ENCODE peak calls at places on chromosomes 16 and 17, in seven cellular contexts. D, Z, U, T, L, Q and G are unnamed samples.

GRCh38 chr17:34633760-34634159 is 54.4 kb downstream of the TMEM132E start:
- DNase-seq in D (no peak), Z (no peak), U (no peak), T (no peak), L (no peak), Q (no peak), G (no peak)

GRCh38 chr16:85812811-85813700 is 13.6 kb downstream of the COX4I1 start:
- DNase-seq in D (no peak), Z (no peak), U (no peak), T (no peak), L (no peak), Q (no peak), G (no peak)

GRCh38 chr16:80103463-80103862 is 437.3 kb upstream of the DYNLRB2 start:
- DNase-seq in D (no peak), Z (no peak), U (no peak), T (no peak), L (no peak), Q (no peak), G (no peak)

GRCh38 chr17:58232707-58233156 is 5.7 kb upstream of the LPO start:
- DNase-seq in D (peak; percentile 51), Z (no peak), U (peak; percentile 44), T (no peak), L (no peak), Q (no peak), G (no peak)

GRCh38 chr16:75238132-75238852 is 13.1 kb downstream of the BCAR1 start:
- DNase-seq in D (no peak), Z (peak; percentile 90), U (no peak), T (peak; percentile 77), L (no peak), Q (peak; percentile 89), G (peak; percentile 81)

GRCh38 chr17:28379814-28380571 is 8.5 kb downstream of the SARM1 start:
- DNase-seq in D (no peak), Z (no peak), U (peak; percentile 80), T (no peak), L (no peak), Q (peak; percentile 77), G (no peak)

GRCh38 chr17:64357191-64357981 is 33.3 kb downstream of the PECAM1 start:
- DNase-seq in D (no peak), Z (no peak), U (no peak), T (no peak), L (no peak), Q (no peak), G (peak; percentile 85)

GRCh38 chr17:27586203-27586701 is 44.7 kb upstream of the LGALS9 start:
- DNase-seq in D (no peak), Z (no peak), U (peak; percentile 49), T (no peak), L (no peak), Q (no peak), G (no peak)

GRCh38 chr16:81374514-81374913 is 59.8 kb downstream of the GAN start:
- DNase-seq in D (no peak), Z (no peak), U (no peak), T (no peak), L (no peak), Q (no peak), G (no peak)

GRCh38 chr17:42578282-42578869 is 847 bp upstream of the PSMC3IP start:
- DNase-seq in D (peak; percentile 85), Z (peak; percentile 80), U (peak; percentile 85), T (peak; percentile 79), L (peak; percentile 96), Q (peak; percentile 84), G (peak; percentile 85)

GRCh38 chr17:75995385-75995925 is 5.2 kb upstream of the CDK3 start:
- DNase-seq in D (no peak), Z (no peak), U (no peak), T (no peak), L (no peak), Q (peak; percentile 62), G (no peak)

GRCh38 chr17:50270430-50271172 is 3.7 kb upstream of the TMEM92 start:
- DNase-seq in D (no peak), Z (peak; percentile 73), U (no peak), T (peak; percentile 27), L (peak; percentile 49), Q (no peak), G (peak; percentile 82)

GRCh38 chr16:17397499-17397891 is 73.3 kb downstream of the XYLT1 start:
- DNase-seq in D (peak; percentile 37), Z (no peak), U (peak; percentile 35), T (peak; percentile 40), L (no peak), Q (peak; percentile 61), G (no peak)

GRCh38 chr17:59800530-59800942 is 92.2 kb downstream of the TUBD1 start:
- DNase-seq in D (no peak), Z (no peak), U (peak; percentile 85), T (no peak), L (no peak), Q (no peak), G (no peak)

GRCh38 chr16:12586701-12587100 is 217.0 kb downstream of the CPPED1 start:
- DNase-seq in D (no peak), Z (no peak), U (no peak), T (no peak), L (no peak), Q (no peak), G (no peak)

GRCh38 chr17:58328195-58329034 is at the start of gene TSPOAP1:
- DNase-seq in D (peak; percentile 78), Z (no peak), U (no peak), T (no peak), L (peak; percentile 84), Q (no peak), G (no peak)

GRCh38 chr16:62408760-62409159 is 372.5 kb upstream of the CDH8 start:
- DNase-seq in D (no peak), Z (no peak), U (no peak), T (no peak), L (peak; percentile 84), Q (no peak), G (no peak)

GRCh38 chr17:57071991-57072944 is 12.8 kb upstream of the AKAP1 start:
- DNase-seq in D (no peak), Z (no peak), U (no peak), T (no peak), L (no peak), Q (no peak), G (no peak)

GRCh38 chr16:88624481-88624880 is 13.9 kb upstream of the IL17C start:
- DNase-seq in D (no peak), Z (no peak), U (no peak), T (no peak), L (no peak), Q (no peak), G (no peak)

GRCh38 chr16:31568577-31569359 is 41.1 kb downstream of the AHSP start:
- DNase-seq in D (no peak), Z (no peak), U (no peak), T (peak; percentile 65), L (peak; percentile 52), Q (no peak), G (no peak)

GRCh38 chr17:2170023-2170422 is 115.1 kb downstream of the HIC1 start:
- DNase-seq in D (no peak), Z (no peak), U (peak; percentile 39), T (no peak), L (peak; percentile 58), Q (peak; percentile 35), G (no peak)

GRCh38 chr17:64083093-64083492 is 46.9 kb downstream of the ERN1 start:
- DNase-seq in D (no peak), Z (no peak), U (no peak), T (no peak), L (no peak), Q (no peak), G (no peak)

DNA sequence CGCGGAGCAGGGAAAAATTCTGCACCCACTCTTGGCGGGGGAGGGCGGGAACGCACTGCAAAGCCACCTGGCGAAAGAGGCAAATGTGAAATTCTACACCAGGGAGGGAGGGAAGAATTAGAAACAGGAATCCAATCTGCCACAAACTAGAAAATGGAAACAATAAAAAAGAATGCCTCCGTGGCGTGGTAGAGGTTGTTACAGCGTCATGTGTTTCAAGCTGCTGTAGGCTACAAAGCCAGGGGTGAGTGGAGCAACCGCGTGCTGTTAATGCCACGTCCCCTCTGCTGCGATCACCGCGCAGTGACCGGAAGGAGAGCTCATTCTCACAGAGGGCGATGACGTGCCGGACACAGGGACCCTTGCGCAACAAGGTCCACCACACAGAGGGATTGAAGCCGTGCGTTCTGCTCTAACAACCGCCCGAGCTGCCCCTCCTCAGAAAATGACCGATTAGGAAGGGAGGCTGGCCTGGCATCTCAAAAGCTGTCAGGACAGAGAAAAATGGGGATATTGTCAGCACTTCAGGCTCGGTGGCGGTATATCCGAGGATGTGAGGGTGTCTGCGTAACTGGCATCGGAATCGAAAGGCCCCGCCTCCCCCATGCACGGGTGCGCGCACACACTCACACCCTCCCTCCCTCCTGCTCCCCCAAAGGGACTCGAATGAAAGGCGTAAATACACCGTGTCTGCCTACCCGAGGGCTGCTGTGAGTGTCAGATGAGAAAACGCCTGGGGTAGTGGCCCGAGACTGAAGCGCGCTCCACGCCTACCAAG is 70.8 kb upstream of the TNRC6C start:
- DNase-seq in D (peak; percentile 53), Z (peak; percentile 55), U (peak; percentile 64), T (peak; percentile 76), L (no peak), Q (peak; percentile 35), G (peak; percentile 93)
- TF ChIP-seq POLR2A in D (no peak), Z (peak; percentile 51), U (no peak), T (no peak), L (no peak), Q (no peak), G (no peak)

GRCh38 chr16:72500545-72500944 is 328.6 kb upstream of the PMFBP1 start:
- DNase-seq in D (no peak), Z (no peak), U (no peak), T (no peak), L (no peak), Q (no peak), G (no peak)
- TF ChIP-seq EP300 in D (no peak), Z (no peak), U (no peak), T (no peak), L (no peak), Q (no peak), G (no peak)

DNA sequence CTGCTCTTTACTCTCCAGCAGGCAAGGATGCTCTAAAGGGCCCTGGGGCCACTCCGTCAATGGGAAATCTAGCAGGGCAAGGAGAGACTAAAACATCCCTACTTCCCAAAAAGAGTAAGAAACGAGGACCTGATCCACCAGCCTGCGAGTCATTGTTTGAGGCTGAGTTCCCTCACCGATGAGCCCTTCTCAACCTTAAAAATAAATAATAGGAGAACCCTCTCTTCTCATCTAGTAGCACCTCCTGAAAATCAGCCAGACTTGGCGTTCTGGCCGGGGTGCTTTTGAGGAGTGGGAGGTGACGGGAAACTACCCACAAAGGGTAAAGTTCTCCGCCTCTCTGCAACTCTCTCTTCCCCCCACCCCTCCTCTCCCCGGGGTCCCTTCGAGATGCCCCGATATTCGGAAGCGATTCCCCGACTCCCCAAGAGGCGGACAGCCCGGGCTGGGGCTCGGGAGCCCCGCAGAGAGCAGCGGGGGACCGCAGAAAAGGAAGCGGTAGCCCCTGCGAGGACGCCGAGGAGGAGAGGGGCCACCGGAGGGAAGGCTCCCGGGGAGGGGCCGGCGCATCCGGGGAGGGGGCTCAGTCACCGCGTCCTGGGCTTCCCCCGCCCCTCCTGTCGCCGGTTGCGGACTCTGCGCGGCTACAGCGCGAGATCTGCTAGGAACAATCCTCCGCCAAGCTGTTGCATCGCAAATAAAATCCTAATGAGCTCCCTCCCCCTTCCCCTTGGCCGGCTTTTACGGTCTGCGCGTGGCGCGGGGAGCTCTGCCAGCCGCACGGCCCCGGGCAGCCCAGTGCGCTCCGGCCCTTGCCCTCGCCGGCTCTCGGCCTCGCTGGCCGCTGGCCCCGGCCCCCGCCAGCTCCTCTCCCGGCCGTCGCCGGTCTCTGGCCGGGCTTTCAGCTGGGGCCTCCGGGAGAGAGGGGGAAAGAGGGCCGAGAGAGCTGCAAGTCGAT is 1.3 kb downstream of the HOXB9 start:
- DNase-seq in D (peak; percentile 66), Z (no peak), U (peak; percentile 50), T (no peak), L (peak; percentile 80), Q (no peak), G (no peak)
- TF ChIP-seq POLR2A in D (no peak), Z (no peak), U (no peak), T (no peak), L (no peak), Q (no peak), G (no peak)

GRCh38 chr17:78687944-78688343 is 94.1 kb downstream of the CYTH1 start:
- DNase-seq in D (no peak), Z (no peak), U (no peak), T (no peak), L (no peak), Q (no peak), G (no peak)
- TF ChIP-seq EP300 in D (no peak), Z (no peak), U (no peak), T (no peak), L (no peak), Q (no peak), G (no peak)